ENCODE peak calls at places on chromosomes 6 and 20, in six cellular contexts. W is thoracic aorta, V is left lung, I is IMR-90, P is progenitor cell of endocrine pancreas, Z is choroid plexus epithelial cell. F is an unnamed sample.

GRCh38 chr6:165662671-165663282 is at the start of gene PDE10A:
- DNase-seq in V (no peak), I (peak), P (peak), Z (peak), W (no peak), F (peak)

GRCh38 chr6:52157301-52157930 is 28.8 kb upstream of the IL17A start:
- DNase-seq in V (no peak), W (no peak), P (no peak), I (peak), Z (no peak), F (no peak)

GRCh38 chr20:17613328-17614175 is 43.7 kb downstream of the DSTN start:
- DNase-seq in Z (no peak), I (no peak), V (no peak), P (no peak), W (no peak), F (no peak)

GRCh38 chr6:142474446-142475289 is 172.9 kb downstream of the ADGRG6 start:
- DNase-seq in I (peak), W (no peak), Z (peak), V (no peak), P (peak), F (peak)

GRCh38 chr6:22328499-22328898 is 31.7 kb upstream of the PRL start:
- DNase-seq in I (no peak), W (no peak), P (no peak), Z (no peak), V (no peak), F (no peak)

GRCh38 chr6:40936810-40937209 is 102.2 kb downstream of the UNC5CL start:
- DNase-seq in V (no peak), P (no peak), Z (peak), W (no peak), I (peak), F (no peak)

GRCh38 chr6:2970753-2971419 is 481 bp downstream of the SERPINB6 start:
- DNase-seq in V (peak), Z (peak), P (no peak), W (no peak), I (peak), F (peak)

GRCh38 chr6:4128748-4129147 is 6.6 kb downstream of the ECI2 start:
- DNase-seq in P (no peak), I (peak), W (no peak), V (no peak), Z (peak), F (no peak)

GRCh38 chr6:150293423-150294280 is 75.2 kb upstream of the IYD start:
- DNase-seq in W (no peak), I (peak), V (no peak), Z (peak), P (no peak), F (no peak)

GRCh38 chr20:10554285-10554684 is 119.2 kb downstream of the SLX4IP start:
- DNase-seq in P (no peak), Z (no peak), V (no peak), W (no peak), I (no peak), F (no peak)

GRCh38 chr6:159952289-159953005 is 16.4 kb upstream of the IGF2R start:
- DNase-seq in V (no peak), I (no peak), Z (no peak), W (no peak), P (no peak), F (no peak)

GRCh38 chr6:135195522-135195921 is 14.4 kb downstream of the MYB start:
- DNase-seq in W (no peak), I (no peak), V (no peak), P (no peak), Z (no peak), F (no peak)

GRCh38 chr6:680204-680603 is 12.7 kb downstream of the EXOC2 start:
- DNase-seq in Z (no peak), V (no peak), P (no peak), W (no peak), I (no peak), F (no peak)

GRCh38 chr20:54467622-54468021 is 7.8 kb upstream of the DOK5 start:
- DNase-seq in Z (no peak), I (no peak), W (no peak), V (no peak), P (no peak), F (no peak)

DNA sequence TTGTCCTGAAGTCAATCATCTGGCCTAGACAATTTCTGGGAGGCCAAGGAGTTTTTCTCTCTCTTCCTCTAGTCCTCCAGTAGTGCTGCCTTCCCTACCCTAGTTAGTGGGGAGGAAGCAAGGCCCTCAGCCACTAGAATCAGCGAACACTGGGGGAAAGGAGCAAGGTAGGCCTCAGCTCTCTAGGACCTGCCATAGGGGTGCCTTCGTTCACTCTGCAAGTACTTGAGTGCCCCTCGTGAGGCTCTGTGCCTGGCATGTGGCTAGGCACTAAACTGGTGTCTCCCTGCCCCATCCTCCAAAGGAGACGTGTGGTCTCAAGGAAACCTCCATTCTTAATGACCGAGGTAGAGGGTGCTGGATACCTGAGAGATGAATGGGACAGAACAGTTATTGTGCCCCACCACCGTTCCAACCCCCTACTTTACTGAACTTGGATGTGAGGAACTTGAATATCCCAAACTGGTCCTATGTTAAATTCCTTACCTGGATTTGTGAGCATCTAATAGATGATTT is 1.1 kb downstream of the DEF6 start:
- DNase-seq in I (no peak), P (no peak), V (no peak), Z (no peak), W (no peak), F (no peak)
- TF ChIP-seq CTCF in I (no peak), P (no peak), V (no peak), Z (no peak), W (no peak), F (no peak)

DNA sequence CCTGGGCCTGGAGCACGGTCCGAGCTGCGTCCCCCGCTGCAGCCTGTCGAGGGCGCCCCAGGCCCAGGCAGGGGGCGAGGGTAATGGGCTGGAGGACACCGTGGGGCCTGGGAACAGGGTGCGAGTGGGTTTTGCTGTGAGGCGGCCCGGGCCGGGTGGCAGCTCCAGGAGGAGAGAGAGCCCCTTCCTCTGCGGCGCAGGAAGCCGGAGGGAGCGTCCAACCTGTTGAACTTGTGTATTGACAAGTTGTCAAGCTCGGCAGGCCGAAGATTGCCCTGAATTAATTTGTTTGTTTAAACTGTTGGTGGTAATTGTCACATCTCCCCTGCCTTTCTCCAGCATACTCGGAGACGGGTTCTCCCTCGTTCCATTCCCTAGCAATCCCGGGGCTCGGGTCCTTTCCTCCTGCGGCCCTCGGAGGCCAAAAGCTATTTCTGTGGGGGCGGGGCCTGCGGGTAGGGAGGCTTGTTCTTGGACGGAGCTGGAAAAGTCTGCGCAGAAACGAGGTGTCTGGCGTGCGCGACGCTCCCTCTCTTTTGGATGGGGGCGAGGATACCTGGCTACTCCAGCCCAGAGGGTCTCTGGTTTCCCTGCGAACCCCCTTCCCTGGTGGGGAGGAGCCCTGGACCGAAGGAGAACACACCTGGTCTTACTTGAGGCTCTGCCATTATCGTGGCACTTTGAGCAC is 9.9 kb downstream of the NR2E1 start:
- DNase-seq in V (no peak), Z (no peak), P (no peak), W (no peak), I (no peak), F (peak)
- TF ChIP-seq CTCF in V (no peak), Z (no peak), P (peak), W (no peak), I (no peak), F (peak)

DNA sequence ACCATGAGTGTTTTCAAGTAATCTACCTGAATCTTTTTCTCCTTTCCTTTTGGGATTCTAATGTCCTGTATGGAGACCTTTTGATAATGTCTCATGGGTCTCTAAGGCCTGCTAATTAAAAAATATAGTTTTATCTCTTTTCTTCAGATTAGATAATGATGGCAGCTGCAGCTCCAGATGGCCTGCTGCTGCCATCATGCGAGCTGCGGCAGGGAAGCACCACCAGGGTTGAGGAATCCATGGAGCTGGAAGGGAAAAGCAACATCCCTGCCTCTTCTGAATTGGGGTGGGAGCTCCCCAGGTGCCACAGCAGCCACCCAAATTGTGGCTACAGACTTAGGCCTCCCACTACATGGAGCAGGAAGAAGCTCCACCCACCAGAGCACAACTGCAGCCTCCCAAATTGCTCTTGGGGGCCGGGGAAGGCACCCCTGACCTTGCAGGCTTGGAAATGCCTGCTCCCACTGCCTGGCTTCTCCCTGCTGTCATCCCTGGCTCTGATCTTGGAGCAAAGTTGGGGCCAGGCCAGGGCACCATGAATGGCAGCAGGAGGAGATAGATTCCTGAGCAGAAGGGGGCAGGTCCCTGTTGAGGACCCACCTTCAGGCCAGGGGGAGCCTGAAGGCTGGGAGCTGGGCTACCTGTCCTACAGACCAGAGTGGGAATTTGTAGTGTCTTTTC is 189.6 kb upstream of the MAN1A1 start:
- DNase-seq in Z (no peak), W (no peak), P (no peak), V (no peak), I (no peak), F (no peak)
- TF ChIP-seq CTCF in Z (no peak), W (no peak), P (no peak), V (no peak), I (no peak), F (no peak)

GRCh38 chr6:114342826-114343781 is at the start of gene HS3ST5:
- DNase-seq in Z (no peak), P (peak), V (peak), I (peak), W (no peak), F (peak)
- TF ChIP-seq CTCF in Z (peak), P (peak), V (no peak), I (peak), W (peak), F (peak)

DNA sequence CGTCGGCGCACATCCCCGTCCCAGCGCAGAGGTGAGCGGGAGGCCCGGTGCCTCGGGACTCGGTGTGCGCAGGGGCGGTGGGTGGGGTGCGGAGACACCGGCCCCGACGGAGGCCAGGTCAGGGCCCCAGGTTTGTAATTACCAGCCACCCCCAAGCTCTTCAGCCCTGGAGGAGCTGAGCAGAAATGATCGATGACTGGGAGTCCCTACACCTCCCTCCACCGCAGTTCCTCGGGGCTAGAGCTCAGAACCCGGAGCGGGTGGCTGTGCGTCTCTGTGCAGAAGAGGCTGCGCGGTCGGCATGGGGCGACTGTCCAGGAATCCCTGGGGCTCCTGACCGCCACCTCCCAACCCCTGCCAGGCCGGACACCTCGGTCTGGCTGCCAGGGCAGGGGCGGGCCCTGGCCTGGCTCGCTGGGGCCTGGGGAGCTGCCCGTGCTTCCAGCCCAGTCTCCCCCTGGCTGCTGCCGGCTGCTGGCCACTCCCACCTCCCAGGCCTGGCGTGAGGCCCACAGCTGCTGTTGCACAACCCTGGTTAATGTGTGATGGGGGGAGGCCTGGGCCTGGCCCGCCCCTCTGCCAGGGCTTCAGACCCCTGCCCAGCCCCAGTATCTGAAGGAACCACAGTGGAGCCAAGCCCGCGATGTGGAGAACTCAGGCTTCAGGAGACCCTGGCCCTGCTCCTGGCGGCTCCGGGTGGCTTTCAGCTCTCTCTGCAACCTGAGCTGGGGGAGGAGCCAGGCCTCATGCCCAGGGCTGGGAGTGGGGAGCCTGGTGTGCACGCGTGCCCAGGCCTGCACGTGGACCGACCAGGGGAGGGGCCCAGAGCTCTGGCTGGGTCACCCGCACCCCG is 1.2 kb downstream of the SLC2A4RG start:
- DNase-seq in I (peak), P (peak), V (peak), W (peak), Z (peak), F (peak)
- TF ChIP-seq CTCF in I (peak), P (peak), V (no peak), W (no peak), Z (peak), F (peak)

DNA sequence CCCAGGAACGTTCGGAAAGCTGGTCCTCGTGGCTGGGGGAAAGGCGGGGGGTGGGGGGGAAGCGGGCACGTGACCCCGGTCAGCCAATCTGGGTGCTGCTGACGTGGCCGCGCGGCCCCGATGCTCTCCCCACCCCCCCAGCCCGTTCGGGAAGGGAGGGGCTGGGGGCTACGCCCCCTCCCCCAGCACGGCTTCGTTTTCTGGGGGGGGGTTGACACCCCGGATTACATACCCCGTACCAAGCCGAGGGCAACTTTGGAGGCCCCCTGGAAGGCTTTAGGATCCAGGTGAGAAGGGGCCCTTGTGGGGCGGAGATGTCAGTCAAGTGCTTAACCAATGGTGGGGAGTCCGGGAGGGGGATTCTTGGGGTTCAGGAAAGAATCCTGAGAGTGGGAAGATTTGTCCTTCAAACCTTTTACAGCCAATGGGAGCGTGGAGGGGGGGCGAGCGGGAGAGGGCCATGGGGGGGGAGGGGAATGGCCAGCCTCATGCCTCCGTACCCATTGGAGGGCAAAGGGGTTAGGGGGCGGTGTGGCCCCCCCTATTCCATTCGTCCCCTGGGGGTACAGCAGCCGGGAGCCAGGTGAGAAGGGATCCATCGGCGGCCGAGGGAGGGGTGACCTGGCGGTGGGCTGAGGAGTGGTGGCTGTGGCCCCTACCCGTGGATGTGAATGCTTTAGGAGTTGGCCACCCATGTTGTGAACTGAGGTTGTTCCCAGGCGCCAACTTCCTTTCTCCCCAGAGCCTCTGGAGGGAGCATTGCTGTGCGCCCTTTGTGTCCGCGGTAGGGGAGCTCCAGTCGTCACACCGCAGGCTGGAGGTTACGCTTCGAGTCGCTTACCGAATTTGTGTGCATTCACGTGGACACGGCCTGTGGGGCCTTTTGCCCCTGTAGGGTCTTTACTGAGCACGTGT is 633 bp downstream of the BRD2 start:
- DNase-seq in P (peak), V (peak), Z (peak), I (peak), W (peak), F (peak)
- TF ChIP-seq CTCF in P (peak), V (no peak), Z (peak), I (peak), W (no peak), F (no peak)

F was measured in Calu3.